ENCODE peak calls at places on chromosomes 3 and 15, in six cellular contexts. A is H9, L is IMR-90, F is mesenchymal stem cell, X is H1, P is trophoblast cell. T is an unnamed sample.

GRCh38 chr3:54827766-54828165 is 100.1 kb downstream of the LRTM1 start:
- DNase-seq in A (no peak), L (no peak), F (no peak), X (no peak), P (no peak), T (no peak)

GRCh38 chr3:9398715-9399708 is 1.6 kb downstream of the SETD5 start:
- DNase-seq in A (peak; percentile 31), L (peak; percentile 66), F (peak; percentile 92), X (no peak), P (peak; percentile 45), T (no peak)

GRCh38 chr15:50590288-50590687 is 43.8 kb upstream of the USP50 start:
- DNase-seq in A (no peak), L (no peak), F (no peak), X (no peak), P (no peak), T (no peak)

GRCh38 chr3:24042174-24042878 is 97.2 kb downstream of the NR1D2 start:
- DNase-seq in A (no peak), L (peak; percentile 58), F (peak; percentile 22), X (no peak), P (no peak), T (no peak)

GRCh38 chr15:74382004-74382816 is 14.8 kb upstream of the CYP11A1 start:
- DNase-seq in A (peak; percentile 93), L (peak; percentile 75), F (peak; percentile 77), X (peak; percentile 78), P (peak; percentile 94), T (peak; percentile 85)

GRCh38 chr3:186532641-186533072 is 11.5 kb downstream of the CRYGS start:
- DNase-seq in A (no peak), L (no peak), F (no peak), X (no peak), P (no peak), T (peak; percentile 88)

GRCh38 chr3:122689587-122689986 is 8.9 kb downstream of the PARP14 start:
- DNase-seq in A (no peak), L (peak; percentile 39), F (peak; percentile 84), X (no peak), P (no peak), T (no peak)

GRCh38 chr3:48034000-48034516 is 17.8 kb upstream of the MAP4 start:
- DNase-seq in A (no peak), L (peak; percentile 86), F (peak; percentile 79), X (no peak), P (no peak), T (no peak)

GRCh38 chr15:93030430-93031102 is 58.4 kb downstream of the RGMA start:
- DNase-seq in A (peak; percentile 80), L (peak; percentile 47), F (peak; percentile 70), X (peak; percentile 56), P (peak; percentile 59), T (peak; percentile 76)

GRCh38 chr15:67067161-67067853 is 1.9 kb downstream of the SMAD3 start:
- DNase-seq in A (no peak), L (peak; percentile 39), F (no peak), X (no peak), P (no peak), T (peak; percentile 48)

DNA sequence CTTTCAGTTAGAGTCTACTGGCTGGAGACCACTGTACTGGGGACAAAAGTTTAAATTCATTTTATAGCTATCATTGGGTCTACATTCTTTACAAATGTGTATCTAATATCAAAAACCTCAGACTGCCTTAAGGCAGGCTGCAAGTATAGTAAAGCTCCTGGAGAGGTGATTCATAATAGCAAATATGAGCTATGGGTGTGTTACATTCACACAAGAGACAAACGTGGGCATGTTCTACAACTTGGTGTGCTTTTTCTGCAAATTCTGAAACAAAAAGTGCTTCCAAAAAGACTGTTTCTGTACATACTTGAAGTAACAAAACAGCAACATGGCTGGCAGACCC is 1101.4 kb downstream of the ROBO1 start:
- DNase-seq in A (no peak), L (peak; percentile 63), F (no peak), X (no peak), P (no peak), T (no peak)
- H3K4me2 ChIP-seq in A (no peak overlapping the region), L (peak overlapping the region; percentile 89), F (no peak overlapping the region), X (no peak overlapping the region), P (no peak overlapping the region), T (no peak overlapping the region)

GRCh38 chr3:111856501-111856900 is 2.6 kb upstream of the PHLDB2 start:
- DNase-seq in A (no peak), L (no peak), F (no peak), X (no peak), P (no peak), T (no peak)

GRCh38 chr3:111857474-111857873 is 1.6 kb upstream of the PHLDB2 start:
- DNase-seq in A (no peak), L (no peak), F (no peak), X (no peak), P (no peak), T (no peak)

GRCh38 chr3:111859974-111860859 is 1.2 kb downstream of the PHLDB2 start:
- DNase-seq in A (peak; percentile 94), L (peak; percentile 87), F (peak; percentile 93), X (peak; percentile 75), P (peak; percentile 98), T (peak; percentile 74)

GRCh38 chr3:111859061-111859973 is at the start of gene PHLDB2:
- DNase-seq in A (peak; percentile 92), L (peak; percentile 67), F (peak; percentile 82), X (no peak), P (peak; percentile 97), T (peak; percentile 85)

DNA sequence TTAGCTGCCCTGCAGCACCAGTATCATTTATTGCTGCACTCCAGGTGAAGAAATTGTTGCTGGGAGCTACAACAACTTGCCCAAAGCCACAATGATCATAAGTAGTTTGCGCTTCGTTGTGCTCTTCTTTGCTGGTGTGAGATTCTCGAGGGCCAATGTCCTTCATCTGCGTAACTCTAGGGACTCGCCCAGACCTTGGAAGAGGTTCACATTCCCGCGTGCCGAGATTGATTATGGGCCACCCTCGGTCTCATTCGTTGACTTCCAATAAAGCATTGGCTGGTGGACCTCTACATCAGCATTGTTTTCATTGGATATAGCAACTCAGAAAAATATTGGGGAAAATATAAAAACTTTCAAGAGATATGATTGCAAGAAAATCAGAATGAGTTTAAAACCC is 424 bp upstream of the PHLDB2 start:
- DNase-seq in A (no peak), L (no peak), F (no peak), X (no peak), P (no peak), T (no peak)
- H3K14ac ChIP-seq in A (no peak overlapping the region), L (no peak overlapping the region), F (no peak overlapping the region), X (no peak overlapping the region), P (no peak overlapping the region), T (no peak overlapping the region)

DNA sequence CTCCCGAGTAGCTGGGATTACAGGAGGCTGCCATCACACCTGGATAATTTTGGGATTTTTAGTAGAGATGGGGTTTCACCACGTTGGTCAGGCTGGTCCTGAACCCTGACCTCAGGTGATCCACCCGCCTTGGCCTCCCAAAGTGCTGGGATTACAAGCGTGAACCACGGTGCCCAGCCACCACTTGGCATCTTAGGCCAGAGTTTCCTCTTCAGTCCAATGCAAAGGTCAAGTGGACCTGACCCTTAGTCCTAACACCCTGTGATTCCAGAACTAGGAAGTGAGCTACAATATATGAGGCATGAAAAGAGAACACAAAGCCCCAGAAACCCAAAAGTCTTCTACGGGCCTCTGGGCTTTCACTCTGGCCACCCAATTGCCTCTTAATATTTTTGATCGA is 5.3 kb downstream of the MYLK start:
- DNase-seq in A (no peak), L (no peak), F (no peak), X (no peak), P (no peak), T (no peak)
- H3K4me2 ChIP-seq in A (no peak overlapping the region), L (no peak overlapping the region), F (no peak overlapping the region), X (no peak overlapping the region), P (no peak overlapping the region), T (no peak overlapping the region)

GRCh38 chr15:78232951-78233350 is 1.4 kb downstream of the ACSBG1 start:
- DNase-seq in A (no peak), L (no peak), F (no peak), X (no peak), P (no peak), T (no peak)

GRCh38 chr15:78233496-78233895 is 869 bp downstream of the ACSBG1 start:
- DNase-seq in A (no peak), L (no peak), F (no peak), X (no peak), P (no peak), T (no peak)

GRCh38 chr15:78236491-78236890 is 2.1 kb upstream of the ACSBG1 start:
- DNase-seq in A (peak; percentile 12), L (no peak), F (no peak), X (no peak), P (no peak), T (no peak)

GRCh38 chr15:78237146-78237545 is 2.8 kb upstream of the ACSBG1 start:
- DNase-seq in A (no peak), L (no peak), F (no peak), X (no peak), P (no peak), T (no peak)

GRCh38 chr15:78234515-78235040 is at the start of gene ACSBG1:
- DNase-seq in A (peak; percentile 58), L (no peak), F (no peak), X (no peak), P (no peak), T (no peak)
- H3K14ac ChIP-seq in A (peak within 1 kb of the TSS; percentile 53), L (no peak within 1 kb of the TSS), F (no peak within 1 kb of the TSS), X (no peak within 1 kb of the TSS), P (no peak within 1 kb of the TSS), T (no peak within 1 kb of the TSS)

GRCh38 chr3:175573226-175573625 is 714.1 kb downstream of the NAALADL2 start:
- DNase-seq in A (no peak), L (no peak), F (no peak), X (no peak), P (no peak), T (no peak)

GRCh38 chr3:175571096-175571495 is 712.0 kb downstream of the NAALADL2 start:
- DNase-seq in A (no peak), L (no peak), F (no peak), X (no peak), P (no peak), T (no peak)
- H3K4me2 ChIP-seq in A (no peak overlapping the region), L (no peak overlapping the region), F (no peak overlapping the region), X (no peak overlapping the region), P (no peak overlapping the region), T (no peak overlapping the region)

T was measured in neuronal stem cell.